ENCODE peak calls at places on chromosomes 3 and 15, in five cellular contexts. G is activated CD4-positive, alpha-beta memory T cell treated with anti-CD3 and anti-CD28 coated beads, Interleukin-2, amount 10 ng/mL, durations not matched to agents 7 days and 5 days; D is hypothalamus; I is NCI-H1092; A is activated CD4-positive, alpha-beta T cell treated with anti-CD3 and anti-CD28 coated beads, Interleukin-2, amount 10 ng/mL, durations not matched to agents 7 days and 5 days. P is an unnamed sample.

GRCh38 chr3:194777729-194778128 is 92.0 kb downstream of the FAM43A start:
- DNase-seq in D (no peak), G (no peak), A (no peak), I (no peak), P (no peak)

GRCh38 chr3:195197764-195198423 is 73.1 kb downstream of the XXYLT1 start:
- DNase-seq in A (no peak), I (no peak), G (no peak), D (no peak), P (no peak)

GRCh38 chr3:40516201-40516600 is 8.6 kb upstream of the ZNF621 start:
- DNase-seq in G (no peak), A (no peak), I (no peak), D (no peak), P (no peak)

GRCh38 chr3:45453887-45454286 is 65.5 kb downstream of the LARS2 start:
- DNase-seq in I (no peak), A (no peak), D (no peak), G (no peak), P (no peak)

GRCh38 chr15:70618929-70619328 is 144.4 kb downstream of the UACA start:
- DNase-seq in D (no peak), G (no peak), I (no peak), A (no peak), P (no peak)

GRCh38 chr3:82474711-82475110 is 713.3 kb upstream of the GBE1 start:
- DNase-seq in D (no peak), I (no peak), G (no peak), A (no peak), P (no peak)

GRCh38 chr15:75720787-75721461 is 8.3 kb upstream of the CSPG4 start:
- DNase-seq in G (no peak), A (peak), D (no peak), I (peak), P (peak)

GRCh38 chr3:132659370-132660055 is at the start of gene ACAD11:
- DNase-seq in D (peak), G (peak), A (peak), I (peak), P (peak)

GRCh38 chr3:160132226-160132625 is 93.0 kb upstream of the C3orf80 start:
- DNase-seq in I (no peak), A (no peak), G (no peak), D (no peak), P (no peak)

GRCh38 chr3:38153986-38154608 is 11.2 kb upstream of the OXSR1 start:
- DNase-seq in A (no peak), D (no peak), G (no peak), I (no peak), P (no peak)

GRCh38 chr3:52798978-52799476 is 4.4 kb downstream of the ITIH3 start:
- DNase-seq in D (no peak), A (peak), G (peak), I (no peak), P (no peak)